ENCODE peak calls at places on chromosome 6, in seven cellular contexts. One of them, this sample, is unnamed.

GRCh38 chr6:106894978-106895702 is 79.4 kb downstream of the CD24 start:
- DNase-seq in IMR-90: peak
- DNase-seq in breast epithelium: no peak
- DNase-seq in uterus: no peak
- DNase-seq in HepG2: peak
- DNase-seq in lower leg skin: no peak
- DNase-seq in stomach: peak
- DNase-seq in this sample: no peak

GRCh38 chr6:15264902-15265761 is 19.3 kb downstream of the JARID2 start:
- DNase-seq in stomach: no peak
- DNase-seq in lower leg skin: no peak
- DNase-seq in IMR-90: peak
- DNase-seq in HepG2: no peak
- DNase-seq in breast epithelium: no peak
- DNase-seq in uterus: no peak
- DNase-seq in this sample: no peak

GRCh38 chr6:139373154-139373927 is 1.1 kb downstream of the CITED2 start:
- DNase-seq in uterus: peak
- DNase-seq in breast epithelium: peak
- DNase-seq in stomach: peak
- DNase-seq in HepG2: peak
- DNase-seq in IMR-90: peak
- DNase-seq in lower leg skin: peak
- DNase-seq in this sample: peak

GRCh38 chr6:161422710-161423109 is 148.8 kb upstream of the AGPAT4 start:
- DNase-seq in breast epithelium: no peak
- DNase-seq in HepG2: no peak
- DNase-seq in stomach: no peak
- DNase-seq in uterus: no peak
- DNase-seq in IMR-90: peak
- DNase-seq in lower leg skin: no peak
- DNase-seq in this sample: no peak

GRCh38 chr6:52227495-52227894 is 16.8 kb downstream of the IL17F start:
- DNase-seq in stomach: no peak
- DNase-seq in uterus: no peak
- DNase-seq in HepG2: no peak
- DNase-seq in breast epithelium: no peak
- DNase-seq in lower leg skin: no peak
- DNase-seq in IMR-90: peak
- DNase-seq in this sample: no peak

GRCh38 chr6:113047932-113048331 is 700.8 kb downstream of the RFPL4B start:
- DNase-seq in HepG2: no peak
- DNase-seq in uterus: no peak
- DNase-seq in lower leg skin: no peak
- DNase-seq in stomach: no peak
- DNase-seq in IMR-90: no peak
- DNase-seq in breast epithelium: no peak
- DNase-seq in this sample: no peak

GRCh38 chr6:1311400-1312192 is at the start of gene FOXQ1:
- DNase-seq in stomach: peak
- DNase-seq in HepG2: peak
- DNase-seq in lower leg skin: peak
- DNase-seq in IMR-90: peak
- DNase-seq in breast epithelium: peak
- DNase-seq in uterus: no peak
- DNase-seq in this sample: no peak

GRCh38 chr6:80181352-80182081 is 75.0 kb downstream of the BCKDHB start:
- DNase-seq in uterus: no peak
- DNase-seq in IMR-90: no peak
- DNase-seq in lower leg skin: no peak
- DNase-seq in stomach: no peak
- DNase-seq in breast epithelium: no peak
- DNase-seq in HepG2: no peak
- DNase-seq in this sample: no peak

GRCh38 chr6:37860226-37860839 is 40.8 kb downstream of the ZFAND3 start:
- DNase-seq in stomach: no peak
- DNase-seq in breast epithelium: no peak
- DNase-seq in IMR-90: peak
- DNase-seq in lower leg skin: no peak
- DNase-seq in HepG2: peak
- DNase-seq in uterus: peak
- DNase-seq in this sample: no peak

GRCh38 chr6:36957773-36958271 is 3.3 kb downstream of the PI16 start:
- DNase-seq in breast epithelium: no peak
- DNase-seq in IMR-90: no peak
- DNase-seq in uterus: no peak
- DNase-seq in lower leg skin: no peak
- DNase-seq in HepG2: no peak
- DNase-seq in stomach: no peak
- DNase-seq in this sample: no peak

GRCh38 chr6:138970159-138970558 is 17.9 kb downstream of the REPS1 start:
- DNase-seq in breast epithelium: no peak
- DNase-seq in uterus: no peak
- DNase-seq in IMR-90: no peak
- DNase-seq in stomach: no peak
- DNase-seq in HepG2: no peak
- DNase-seq in lower leg skin: no peak
- DNase-seq in this sample: no peak

GRCh38 chr6:44775121-44775520 is 387.6 kb downstream of the CDC5L start:
- DNase-seq in lower leg skin: no peak
- DNase-seq in stomach: no peak
- DNase-seq in HepG2: no peak
- DNase-seq in breast epithelium: no peak
- DNase-seq in uterus: no peak
- DNase-seq in IMR-90: no peak
- DNase-seq in this sample: no peak

DNA sequence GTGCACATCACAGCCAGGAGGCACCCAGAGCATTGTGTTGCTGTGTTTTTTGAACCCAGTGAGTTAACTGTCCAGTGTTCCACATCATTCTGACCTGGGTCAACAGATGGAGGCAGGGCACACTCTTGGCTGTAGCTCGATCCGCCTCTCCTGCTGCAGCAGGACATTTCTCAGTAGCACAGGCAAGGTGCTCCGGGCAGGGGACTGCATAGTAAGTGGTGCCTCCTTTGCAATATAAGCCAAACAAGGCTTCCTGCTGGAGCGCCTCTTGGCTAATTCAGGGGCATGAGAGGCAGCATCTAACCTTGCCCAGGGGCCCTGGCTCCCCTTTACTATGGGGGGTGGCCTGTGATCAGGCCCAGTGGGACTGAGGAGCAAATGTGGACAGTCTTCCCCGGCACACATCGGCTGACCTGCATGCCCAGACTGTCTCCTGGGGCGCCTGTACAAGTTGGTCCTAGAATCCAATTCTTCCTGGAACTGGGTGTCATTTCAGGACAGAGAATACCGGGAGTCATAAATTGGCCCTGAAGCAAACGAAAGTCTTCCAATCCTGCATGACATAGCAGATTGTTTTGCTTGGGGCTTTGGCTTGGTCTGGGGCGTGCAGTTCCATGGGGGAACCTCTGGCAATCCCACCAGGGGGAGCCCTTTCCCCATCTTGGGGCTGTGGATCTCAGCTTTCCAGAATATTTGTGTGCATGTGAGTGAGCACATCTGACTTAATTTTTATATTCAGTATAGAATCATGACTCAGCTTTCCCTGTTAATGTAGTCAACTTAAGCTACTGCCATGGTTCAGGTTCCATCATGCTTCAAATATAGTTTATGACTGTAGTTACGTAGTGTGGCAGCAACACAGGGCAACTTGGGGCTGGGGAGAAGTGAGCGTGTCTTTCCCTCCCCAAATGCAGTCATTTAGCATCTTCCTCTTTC is 56.0 kb upstream of the DDR1 start:
- DNase-seq in uterus: peak
- DNase-seq in IMR-90: peak
- DNase-seq in HepG2: peak
- DNase-seq in lower leg skin: peak
- DNase-seq in stomach: peak
- DNase-seq in breast epithelium: peak
- DNase-seq in this sample: peak
- TF ChIP-seq POLR2A in uterus: no peak
- TF ChIP-seq POLR2A in IMR-90: peak
- TF ChIP-seq POLR2A in HepG2: no peak
- TF ChIP-seq POLR2A in lower leg skin: no peak
- TF ChIP-seq POLR2A in stomach: no peak
- TF ChIP-seq POLR2A in breast epithelium: no peak
- TF ChIP-seq POLR2A in this sample: no peak

DNA sequence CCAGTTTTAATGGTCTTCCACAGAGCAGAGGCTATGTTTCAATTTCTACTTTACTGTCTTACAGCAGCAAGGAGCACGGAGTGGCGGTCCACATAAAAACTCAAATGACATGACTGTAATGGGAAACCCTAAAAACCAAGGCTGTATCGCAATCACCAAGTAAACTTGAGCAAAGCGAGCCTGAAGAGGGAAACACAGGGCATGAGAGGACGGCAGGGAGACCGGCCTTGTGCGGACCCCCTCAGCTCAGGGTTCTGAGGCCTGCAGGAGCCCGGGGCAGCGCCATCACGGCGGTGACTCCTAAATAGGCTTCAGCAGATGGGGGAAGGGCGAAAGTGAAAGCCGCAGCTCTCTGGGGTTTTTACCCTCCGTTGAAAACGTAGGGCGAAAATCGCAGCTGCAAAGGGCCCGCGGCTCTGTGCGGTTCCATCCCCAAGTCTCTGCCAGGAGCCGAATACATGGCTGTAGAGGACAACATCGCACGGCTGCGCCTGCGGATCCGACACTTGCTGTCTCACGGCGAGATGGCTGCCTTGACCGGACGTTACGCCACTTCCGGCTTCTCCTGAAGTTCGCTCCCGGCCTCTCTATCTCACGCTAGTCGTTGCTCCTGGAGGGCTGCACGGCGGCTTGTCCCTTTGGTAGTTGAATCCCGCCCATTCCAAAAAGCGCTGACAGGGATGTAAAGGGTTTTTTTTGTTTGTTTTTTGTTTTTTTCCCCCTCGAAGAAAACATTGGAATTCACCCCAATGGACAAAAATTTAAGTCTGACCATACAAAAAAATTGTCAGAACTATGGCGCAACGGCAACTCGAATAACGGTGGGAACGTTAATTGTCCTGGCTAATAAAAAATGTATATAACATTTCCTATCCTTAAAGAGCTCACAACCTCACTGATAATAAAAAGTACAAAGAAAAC is at the start of gene PSMB1:
- DNase-seq in uterus: peak
- DNase-seq in stomach: peak
- DNase-seq in lower leg skin: peak
- DNase-seq in HepG2: peak
- DNase-seq in breast epithelium: peak
- DNase-seq in IMR-90: peak
- DNase-seq in this sample: peak
- TF ChIP-seq POLR2A in uterus: peak
- TF ChIP-seq POLR2A in stomach: peak
- TF ChIP-seq POLR2A in lower leg skin: no peak
- TF ChIP-seq POLR2A in HepG2: peak
- TF ChIP-seq POLR2A in breast epithelium: peak
- TF ChIP-seq POLR2A in IMR-90: peak
- TF ChIP-seq POLR2A in this sample: peak

GRCh38 chr6:24719125-24719931 is at the start of gene C6orf62:
- DNase-seq in breast epithelium: no peak
- DNase-seq in lower leg skin: peak
- DNase-seq in IMR-90: peak
- DNase-seq in HepG2: no peak
- DNase-seq in uterus: peak
- DNase-seq in stomach: peak
- DNase-seq in this sample: peak
- TF ChIP-seq POLR2A in breast epithelium: no peak
- TF ChIP-seq POLR2A in lower leg skin: no peak
- TF ChIP-seq POLR2A in IMR-90: no peak
- TF ChIP-seq POLR2A in HepG2: peak
- TF ChIP-seq POLR2A in uterus: no peak
- TF ChIP-seq POLR2A in stomach: no peak
- TF ChIP-seq POLR2A in this sample: no peak

GRCh38 chr6:158761746-158762145 is 57.4 kb downstream of the EZR start:
- DNase-seq in IMR-90: no peak
- DNase-seq in lower leg skin: no peak
- DNase-seq in breast epithelium: no peak
- DNase-seq in uterus: no peak
- DNase-seq in HepG2: no peak
- DNase-seq in stomach: no peak
- DNase-seq in this sample: no peak
- TF ChIP-seq POLR2A in IMR-90: no peak
- TF ChIP-seq POLR2A in lower leg skin: no peak
- TF ChIP-seq POLR2A in breast epithelium: no peak
- TF ChIP-seq POLR2A in uterus: no peak
- TF ChIP-seq POLR2A in HepG2: no peak
- TF ChIP-seq POLR2A in stomach: no peak
- TF ChIP-seq POLR2A in this sample: no peak

GRCh38 chr6:69827491-69827890 is 30.7 kb upstream of the LMBRD1 start:
- DNase-seq in lower leg skin: no peak
- DNase-seq in stomach: no peak
- DNase-seq in uterus: no peak
- DNase-seq in breast epithelium: no peak
- DNase-seq in IMR-90: peak
- DNase-seq in HepG2: no peak
- DNase-seq in this sample: no peak

GRCh38 chr6:69820018-69820417 is 23.2 kb upstream of the LMBRD1 start:
- DNase-seq in lower leg skin: no peak
- DNase-seq in IMR-90: no peak
- DNase-seq in breast epithelium: no peak
- DNase-seq in uterus: no peak
- DNase-seq in stomach: no peak
- DNase-seq in HepG2: no peak
- DNase-seq in this sample: no peak

GRCh38 chr6:69820438-69820837 is 23.6 kb upstream of the LMBRD1 start:
- DNase-seq in breast epithelium: no peak
- DNase-seq in HepG2: no peak
- DNase-seq in stomach: no peak
- DNase-seq in uterus: no peak
- DNase-seq in IMR-90: no peak
- DNase-seq in lower leg skin: no peak
- DNase-seq in this sample: no peak

GRCh38 chr6:69825904-69826303 is 29.1 kb upstream of the LMBRD1 start:
- DNase-seq in uterus: no peak
- DNase-seq in lower leg skin: no peak
- DNase-seq in stomach: no peak
- DNase-seq in IMR-90: peak
- DNase-seq in HepG2: peak
- DNase-seq in breast epithelium: no peak
- DNase-seq in this sample: no peak
- TF ChIP-seq POLR2A in uterus: no peak
- TF ChIP-seq POLR2A in lower leg skin: no peak
- TF ChIP-seq POLR2A in stomach: no peak
- TF ChIP-seq POLR2A in IMR-90: no peak
- TF ChIP-seq POLR2A in HepG2: no peak
- TF ChIP-seq POLR2A in breast epithelium: no peak
- TF ChIP-seq POLR2A in this sample: no peak

This sample was measured in ovary.